ENCODE peak calls at places on chromosome 14, in seven cellular contexts. N is breast epithelium, Y is A549, E is H1, W is upper lobe of right lung, K is AG04449, T is cardiac muscle cell. O is an unnamed sample.
A peak's percentile ranks its signal among the peaks of the same experiment; 100 is the strongest.

GRCh38 chr14:23104070-23104590 is 659 bp downstream of the CIROP start:
- DNase-seq in N (no peak), Y (no peak), E (no peak), W (no peak), K (no peak), T (no peak), O (no peak)

GRCh38 chr14:79279645-79280399 is 931.5 kb downstream of the DIO2 start:
- DNase-seq in N (peak; percentile 52), Y (no peak), E (no peak), W (peak; percentile 68), K (no peak), T (peak; percentile 21), O (no peak)

GRCh38 chr14:36398463-36399291 is 78.2 kb upstream of the MBIP start:
- DNase-seq in N (no peak), Y (no peak), E (no peak), W (no peak), K (no peak), T (no peak), O (no peak)

GRCh38 chr14:38080696-38081095 is 127.0 kb upstream of the SSTR1 start:
- DNase-seq in N (no peak), Y (no peak), E (no peak), W (no peak), K (no peak), T (no peak), O (no peak)

GRCh38 chr14:74933925-74934435 is 10.9 kb upstream of the RPS6KL1 start:
- DNase-seq in N (no peak), Y (no peak), E (no peak), W (no peak), K (no peak), T (no peak), O (no peak)

GRCh38 chr14:51527073-51527472 is 124.6 kb upstream of the FRMD6 start:
- DNase-seq in N (no peak), Y (no peak), E (no peak), W (no peak), K (no peak), T (no peak), O (no peak)

GRCh38 chr14:98177551-98177950 is 1094.4 kb downstream of the BCL11B start:
- DNase-seq in N (no peak), Y (no peak), E (no peak), W (no peak), K (no peak), T (no peak), O (no peak)

GRCh38 chr14:22420598-22421186 is 168.3 kb downstream of the DAD1 start:
- DNase-seq in N (no peak), Y (no peak), E (no peak), W (no peak), K (no peak), T (no peak), O (no peak)

GRCh38 chr14:49173765-49174373 is 412.3 kb downstream of the RPS29 start:
- DNase-seq in N (no peak), Y (peak; percentile 33), E (peak; percentile 84), W (no peak), K (peak; percentile 16), T (peak; percentile 74), O (peak; percentile 74)

GRCh38 chr14:91835920-91836843 is 31.2 kb downstream of the TC2N start:
- DNase-seq in N (peak; percentile 96), Y (peak; percentile 48), E (peak; percentile 92), W (peak; percentile 96), K (no peak), T (peak; percentile 86), O (peak; percentile 73)

GRCh38 chr14:55641954-55642353 is 61.9 kb downstream of the KTN1 start:
- DNase-seq in N (no peak), Y (no peak), E (no peak), W (no peak), K (no peak), T (no peak), O (no peak)

GRCh38 chr14:33668066-33668465 is 282.8 kb downstream of the EGLN3 start:
- DNase-seq in N (no peak), Y (no peak), E (no peak), W (no peak), K (no peak), T (no peak), O (no peak)

GRCh38 chr14:105146181-105146975 is 22.2 kb downstream of the JAG2 start:
- DNase-seq in N (no peak), Y (no peak), E (no peak), W (peak; percentile 62), K (no peak), T (no peak), O (no peak)

GRCh38 chr14:38405851-38406630 is 150.1 kb upstream of the CLEC14A start:
- DNase-seq in N (no peak), Y (no peak), E (no peak), W (no peak), K (peak; percentile 87), T (peak; percentile 37), O (peak; percentile 18)

GRCh38 chr14:51206462-51206861 is 33.6 kb upstream of the TMX1 start:
- DNase-seq in N (no peak), Y (no peak), E (no peak), W (no peak), K (no peak), T (no peak), O (no peak)

GRCh38 chr14:90536511-90537191 is 139.8 kb downstream of the CALM1 start:
- DNase-seq in N (no peak), Y (no peak), E (no peak), W (peak; percentile 52), K (no peak), T (no peak), O (no peak)

GRCh38 chr14:40240456-40240855 is 808.2 kb upstream of the FBXO33 start:
- DNase-seq in N (no peak), Y (no peak), E (no peak), W (no peak), K (no peak), T (no peak), O (no peak)

GRCh38 chr14:55133416-55133815 is 4.4 kb downstream of the LGALS3 start:
- DNase-seq in N (no peak), Y (no peak), E (no peak), W (no peak), K (no peak), T (no peak), O (no peak)

GRCh38 chr14:95294834-95295599 is 24.7 kb downstream of the CLMN start:
- DNase-seq in N (no peak), Y (no peak), E (no peak), W (no peak), K (no peak), T (no peak), O (no peak)

GRCh38 chr14:69204753-69205152 is 13.5 kb downstream of the EXD2 start:
- DNase-seq in N (no peak), Y (no peak), E (no peak), W (no peak), K (no peak), T (no peak), O (no peak)

GRCh38 chr14:103057372-103058208 is at the start of gene CDC42BPB:
- DNase-seq in N (peak; percentile 81), Y (peak; percentile 75), E (peak; percentile 86), W (peak; percentile 95), K (peak; percentile 24), T (peak; percentile 96), O (peak; percentile 52)

DNA sequence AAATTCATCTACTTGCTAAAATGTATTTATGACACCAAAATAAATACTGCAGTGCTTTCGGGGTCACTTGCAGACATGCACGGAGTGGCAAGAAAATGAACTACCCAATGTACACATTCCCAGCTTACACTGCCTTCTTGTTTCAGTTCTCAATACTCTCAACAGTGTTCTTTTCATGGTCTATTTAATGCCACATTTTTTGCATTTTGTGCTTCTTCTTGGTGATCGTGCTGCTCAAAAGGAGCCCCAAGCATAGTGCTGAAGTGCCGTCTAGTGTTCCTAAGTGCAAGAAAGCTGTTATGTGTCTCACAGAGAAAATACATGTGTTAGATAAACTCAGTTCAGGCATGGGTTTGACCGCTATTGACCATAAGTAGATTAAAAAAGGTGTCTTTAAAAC is 127.9 kb downstream of the PRKD1 start:
- DNase-seq in N (no peak), Y (no peak), E (no peak), W (no peak), K (no peak), T (no peak), O (no peak)
- H3K4me3 ChIP-seq in N (no peak overlapping the region), Y (no peak overlapping the region), E (no peak overlapping the region), W (no peak overlapping the region), K (no peak overlapping the region), T (no peak overlapping the region), O (no peak overlapping the region)

DNA sequence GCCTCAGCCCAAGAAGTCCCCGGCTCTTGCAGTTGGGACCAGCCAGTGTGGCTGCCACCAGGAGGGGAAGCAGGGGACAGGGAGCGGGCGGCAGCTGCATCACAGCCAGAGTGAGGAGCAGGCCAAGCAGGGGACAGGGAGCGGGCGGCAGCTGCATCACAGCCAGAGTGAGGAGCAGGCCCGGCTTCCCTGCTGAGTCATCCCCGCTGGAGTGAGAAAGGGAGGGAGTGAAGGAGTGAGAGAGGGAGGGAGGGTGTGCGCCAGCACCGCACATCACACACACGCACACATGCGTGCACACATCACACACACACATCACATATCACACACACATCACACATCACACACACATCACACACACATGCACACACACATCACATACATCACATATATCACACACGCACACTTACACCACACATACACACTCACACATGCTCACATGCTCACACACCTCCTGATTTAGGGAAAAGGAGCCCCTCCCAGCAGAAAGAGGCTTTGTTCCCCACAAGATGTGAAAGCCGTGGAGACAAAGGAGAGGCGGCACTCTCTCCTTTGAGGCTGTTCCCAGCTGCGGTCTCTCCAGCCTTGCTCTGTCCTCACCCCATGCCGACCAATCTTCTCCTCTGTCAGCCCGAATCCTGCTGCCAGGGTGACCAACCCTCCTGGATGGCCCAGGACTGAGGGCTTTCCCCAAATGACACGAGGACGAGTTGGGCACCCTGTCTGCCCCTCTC is 16.8 kb upstream of the ZDHHC22 start:
- DNase-seq in N (no peak), Y (no peak), E (peak; percentile 63), W (no peak), K (peak; percentile 14), T (peak; percentile 31), O (no peak)
- H3K4me3 ChIP-seq in N (no peak overlapping the region), Y (no peak overlapping the region), E (peak overlapping the region; percentile 20), W (no peak overlapping the region), K (no peak overlapping the region), T (no peak overlapping the region), O (no peak overlapping the region)

GRCh38 chr14:58353516-58354299 is 42.0 kb upstream of the TOMM20L start:
- DNase-seq in N (no peak), Y (no peak), E (no peak), W (no peak), K (no peak), T (no peak), O (no peak)
- H3K4me3 ChIP-seq in N (no peak overlapping the region), Y (peak overlapping the region; percentile 24), E (no peak overlapping the region), W (peak overlapping the region; percentile 27), K (no peak overlapping the region), T (no peak overlapping the region), O (no peak overlapping the region)

DNA sequence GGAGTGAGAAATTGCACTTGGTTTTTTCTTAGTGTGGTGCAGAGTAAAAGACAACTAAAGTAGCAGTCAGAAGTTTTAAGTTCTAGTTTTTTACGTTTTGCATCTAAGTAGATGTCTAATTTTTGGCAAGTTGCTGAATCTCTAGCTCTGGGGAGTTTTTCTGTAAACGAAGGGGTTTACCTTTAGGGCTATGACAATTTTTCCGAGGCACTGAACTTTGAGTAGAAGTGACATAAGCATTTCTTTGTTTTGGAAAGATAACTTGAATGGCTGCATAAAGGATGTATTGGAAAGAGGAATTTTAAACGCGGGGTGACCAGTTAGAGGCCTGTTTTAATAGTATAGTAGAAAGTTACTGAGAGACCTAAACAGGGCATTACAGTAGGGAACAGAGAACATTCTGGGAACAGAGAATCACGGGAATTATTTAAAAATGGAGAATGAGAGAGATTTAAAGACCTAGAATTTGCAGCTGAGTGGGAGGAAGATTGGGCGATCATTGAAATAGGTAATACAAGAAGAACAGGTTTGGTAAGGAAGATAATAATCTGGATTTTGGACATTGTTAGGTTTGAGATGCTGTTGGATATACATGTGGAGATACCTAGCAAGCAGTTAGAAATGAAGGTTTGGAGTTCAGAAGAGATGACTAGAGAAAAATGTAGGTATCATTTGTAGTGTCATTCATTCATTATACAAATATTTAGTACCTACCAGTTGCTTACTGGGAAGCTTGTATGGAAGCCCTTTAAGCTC is 1.2 kb downstream of the ZNF410 start:
- DNase-seq in N (no peak), Y (no peak), E (no peak), W (no peak), K (no peak), T (no peak), O (no peak)
- H3K4me3 ChIP-seq in N (peak overlapping the region; percentile 77), Y (peak overlapping the region; percentile 73), E (peak overlapping the region; percentile 98), W (peak overlapping the region; percentile 95), K (peak overlapping the region; percentile 76), T (peak overlapping the region; percentile 77), O (no peak overlapping the region)